ENCODE peak calls at places on chromosomes 13 and 19, in nine cellular contexts. S is omental fat pad, Y is heart right ventricle, W is chondrocyte, E is cardiac fibroblast, D is BJ, I is heart left ventricle, B is Calu3, T is mesothelial cell of epicardium. O is an unnamed sample.

GRCh38 chr13:41465215-41465907 is 8.0 kb downstream of the RGCC start:
- DNase-seq in S (no peak), Y (peak; percentile 51), W (no peak), E (peak; percentile 62), D (peak; percentile 31), I (peak; percentile 68), B (no peak), T (no peak), O (no peak)

GRCh38 chr13:33272531-33273124 is 12.9 kb downstream of the STARD13 start:
- DNase-seq in S (no peak), Y (no peak), W (no peak), E (no peak), D (no peak), I (no peak), B (no peak), T (no peak), O (no peak)

GRCh38 chr13:112752711-112753541 is 63.1 kb downstream of the ATP11A start:
- DNase-seq in S (no peak), Y (no peak), W (no peak), E (no peak), D (no peak), I (no peak), B (no peak), T (no peak), O (no peak)

GRCh38 chr13:106156468-106156867 is 379.0 kb downstream of the EFNB2 start:
- DNase-seq in S (no peak), Y (no peak), W (no peak), E (peak; percentile 86), D (peak; percentile 93), I (no peak), B (peak; percentile 1), T (no peak), O (no peak)

GRCh38 chr13:78603240-78603947 is at the start of gene POU4F1:
- DNase-seq in S (no peak), Y (peak; percentile 33), W (peak; percentile 77), E (no peak), D (no peak), I (no peak), B (peak; percentile 74), T (no peak), O (peak; percentile 65)

GRCh38 chr13:51342706-51343105 is 3.2 kb downstream of the SERPINE3 start:
- DNase-seq in S (no peak), Y (no peak), W (no peak), E (peak; percentile 41), D (no peak), I (no peak), B (no peak), T (no peak), O (no peak)

GRCh38 chr19:47153266-47153665 is 22.6 kb downstream of the SAE1 start:
- DNase-seq in S (no peak), Y (no peak), W (no peak), E (no peak), D (no peak), I (no peak), B (no peak), T (no peak), O (no peak)

GRCh38 chr19:6480843-6481415 is 658 bp downstream of the DENND1C start:
- DNase-seq in S (no peak), Y (no peak), W (no peak), E (no peak), D (no peak), I (no peak), B (no peak), T (no peak), O (no peak)

GRCh38 chr19:6947745-6948144 is 60.4 kb downstream of the ADGRE1 start:
- DNase-seq in S (no peak), Y (no peak), W (no peak), E (peak; percentile 32), D (no peak), I (no peak), B (peak; percentile 60), T (no peak), O (no peak)

GRCh38 chr19:19463348-19464117 is 51.8 kb downstream of the TSSK6 start:
- DNase-seq in S (no peak), Y (no peak), W (no peak), E (peak; percentile 77), D (no peak), I (peak; percentile 43), B (no peak), T (no peak), O (no peak)

GRCh38 chr13:21735621-21736401 is 64.9 kb downstream of the FGF9 start:
- DNase-seq in S (no peak), Y (peak; percentile 21), W (no peak), E (no peak), D (no peak), I (peak; percentile 64), B (no peak), T (no peak), O (no peak)

GRCh38 chr13:72864142-72865035 is 82.5 kb downstream of the PIBF1 start:
- DNase-seq in S (no peak), Y (no peak), W (no peak), E (peak; percentile 5), D (peak; percentile 32), I (no peak), B (no peak), T (no peak), O (no peak)

GRCh38 chr19:33412617-33413425 is 39.3 kb downstream of the CEBPG start:
- DNase-seq in S (no peak), Y (no peak), W (no peak), E (no peak), D (no peak), I (peak; percentile 4), B (no peak), T (no peak), O (no peak)

GRCh38 chr19:41933693-41934426 is 5.6 kb upstream of the ERFL start:
- DNase-seq in S (no peak), Y (no peak), W (no peak), E (no peak), D (no peak), I (no peak), B (no peak), T (no peak), O (no peak)

GRCh38 chr19:57719901-57720519 is 7.4 kb downstream of the ZNF671 start:
- DNase-seq in S (no peak), Y (no peak), W (no peak), E (no peak), D (no peak), I (no peak), B (no peak), T (no peak), O (no peak)

GRCh38 chr13:33445024-33445423 is 159.5 kb upstream of the STARD13 start:
- DNase-seq in S (no peak), Y (no peak), W (no peak), E (no peak), D (no peak), I (no peak), B (no peak), T (no peak), O (no peak)

GRCh38 chr19:51187395-51188226 is 37.3 kb upstream of the CD33 start:
- DNase-seq in S (no peak), Y (no peak), W (peak; percentile 69), E (no peak), D (no peak), I (no peak), B (no peak), T (no peak), O (no peak)

GRCh38 chr13:37109080-37109678 is 3.7 kb upstream of the CSNK1A1L start:
- DNase-seq in S (no peak), Y (no peak), W (no peak), E (peak; percentile 73), D (no peak), I (no peak), B (peak; percentile 11), T (no peak), O (no peak)

GRCh38 chr19:45953676-45954075 is 20.0 kb downstream of the NOVA2 start:
- DNase-seq in S (no peak), Y (no peak), W (no peak), E (no peak), D (no peak), I (no peak), B (no peak), T (no peak), O (no peak)

GRCh38 chr13:67226686-67227085 is 3.5 kb downstream of the PCDH9 start:
- DNase-seq in S (no peak), Y (no peak), W (no peak), E (no peak), D (no peak), I (no peak), B (no peak), T (no peak), O (no peak)

DNA sequence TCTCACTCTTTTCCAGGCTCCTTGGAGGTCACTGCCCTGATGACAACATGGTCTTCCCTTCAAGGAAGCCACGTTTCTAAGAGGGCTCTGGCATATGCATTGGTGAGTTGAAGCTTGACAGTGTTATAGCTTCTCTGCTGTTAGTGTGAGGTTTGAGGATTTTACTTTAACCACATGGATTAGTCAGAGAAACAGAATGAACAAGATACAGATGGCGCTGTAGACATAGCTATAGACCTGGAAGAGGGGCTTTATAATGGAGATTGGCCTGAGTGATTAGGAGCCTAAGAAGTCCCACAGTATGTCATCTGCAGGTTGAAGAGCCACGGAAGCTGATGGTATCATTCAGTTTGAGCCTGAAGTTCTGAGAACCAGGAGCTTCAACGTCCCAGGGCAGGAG is 18.4 kb upstream of the URI1 start:
- DNase-seq in S (no peak), Y (no peak), W (no peak), E (no peak), D (no peak), I (no peak), B (no peak), T (no peak), O (no peak)
- TF ChIP-seq CTCF in S (no peak), Y (no peak), W (peak; percentile 8), E (no peak), D (no peak), I (no peak), B (no peak), T (no peak), O (no peak)

DNA sequence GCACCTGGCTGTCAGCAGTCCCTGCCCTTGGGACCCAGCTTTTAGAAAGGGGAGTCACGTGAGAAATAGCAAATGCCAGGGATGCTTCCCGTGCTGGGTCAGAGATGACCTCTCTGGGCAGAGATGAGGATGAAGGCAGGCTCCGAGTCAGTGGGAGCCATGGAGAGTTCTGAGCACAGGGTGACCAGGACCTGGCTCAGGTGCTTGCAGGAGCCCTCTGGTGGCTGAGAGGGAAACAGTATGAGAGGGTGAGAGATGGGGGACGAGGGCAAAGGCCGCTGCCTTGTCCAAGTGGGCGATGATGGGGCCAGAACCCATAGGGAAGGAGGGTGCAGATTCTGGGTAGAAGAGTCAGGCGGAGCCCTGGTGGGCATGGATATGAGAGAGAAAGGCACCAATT is 15.8 kb downstream of the TMED1 start:
- DNase-seq in S (no peak), Y (no peak), W (no peak), E (no peak), D (no peak), I (no peak), B (peak; percentile 14), T (no peak), O (no peak)
- TF ChIP-seq CTCF in S (no peak), Y (no peak), W (peak; percentile 62), E (peak; percentile 29), D (peak; percentile 22), I (no peak), B (no peak), T (no peak), O (peak; percentile 22)

GRCh38 chr19:3950871-3951861 is 18.3 kb downstream of the NMRK2 start:
- DNase-seq in S (no peak), Y (peak; percentile 64), W (no peak), E (no peak), D (no peak), I (peak; percentile 88), B (no peak), T (no peak), O (no peak)
- TF ChIP-seq CTCF in S (no peak), Y (no peak), W (no peak), E (no peak), D (no peak), I (no peak), B (no peak), T (no peak), O (no peak)

GRCh38 chr13:110680852-110681251 is 25.1 kb downstream of the CARS2 start:
- DNase-seq in S (no peak), Y (no peak), W (no peak), E (peak; percentile 21), D (no peak), I (no peak), B (no peak), T (no peak), O (no peak)
- TF ChIP-seq CTCF in S (no peak), Y (no peak), W (peak; percentile 72), E (peak; percentile 67), D (peak; percentile 45), I (peak; percentile 26), B (no peak), T (peak; percentile 41), O (peak; percentile 50)

O was measured in progenitor cell of endocrine pancreas.